ENCODE peak calls at places on chromosomes 1 and 21, in four cellular contexts. One of them, this sample, is unnamed.

GRCh38 chr1:45685308-45686080 is 839 bp downstream of the GPBP1L1 start:
- DNase-seq in Peyer's patch: no peak
- DNase-seq in psoas muscle: no peak
- DNase-seq in lower lobe of right lung: no peak
- DNase-seq in this sample: peak; percentile 11

GRCh38 chr21:16587141-16587570 is 857.4 kb downstream of the USP25 start:
- DNase-seq in Peyer's patch: peak; percentile 62
- DNase-seq in psoas muscle: peak; percentile 65
- DNase-seq in lower lobe of right lung: peak; percentile 46
- DNase-seq in this sample: no peak

GRCh38 chr1:34049477-34049876 is 115.6 kb downstream of the CSMD2 start:
- DNase-seq in psoas muscle: no peak
- DNase-seq in Peyer's patch: no peak
- DNase-seq in lower lobe of right lung: no peak
- DNase-seq in this sample: no peak

GRCh38 chr21:35395728-35396127 is 346.6 kb upstream of the RUNX1 start:
- DNase-seq in psoas muscle: no peak
- DNase-seq in lower lobe of right lung: no peak
- DNase-seq in Peyer's patch: no peak
- DNase-seq in this sample: no peak

GRCh38 chr1:148353461-148354283 is 129.4 kb downstream of the PPIAL4G start:
- DNase-seq in psoas muscle: no peak
- DNase-seq in Peyer's patch: no peak
- DNase-seq in lower lobe of right lung: no peak
- DNase-seq in this sample: peak; percentile 38

GRCh38 chr21:29258626-29259335 is 39.9 kb upstream of the BACH1 start:
- DNase-seq in lower lobe of right lung: no peak
- DNase-seq in Peyer's patch: no peak
- DNase-seq in psoas muscle: no peak
- DNase-seq in this sample: no peak

GRCh38 chr1:163747261-163747660 is 425.5 kb downstream of the NUF2 start:
- DNase-seq in psoas muscle: no peak
- DNase-seq in Peyer's patch: no peak
- DNase-seq in lower lobe of right lung: no peak
- DNase-seq in this sample: no peak

GRCh38 chr1:15158506-15159165 is 5.1 kb downstream of the TMEM51 start:
- DNase-seq in lower lobe of right lung: no peak
- DNase-seq in Peyer's patch: no peak
- DNase-seq in psoas muscle: no peak
- DNase-seq in this sample: no peak

GRCh38 chr1:7346600-7347570 is 424.2 kb upstream of the VAMP3 start:
- DNase-seq in Peyer's patch: peak; percentile 74
- DNase-seq in psoas muscle: no peak
- DNase-seq in lower lobe of right lung: no peak
- DNase-seq in this sample: no peak

GRCh38 chr21:42980959-42981523 is 6.7 kb downstream of the PKNOX1 start:
- DNase-seq in psoas muscle: no peak
- DNase-seq in lower lobe of right lung: no peak
- DNase-seq in Peyer's patch: no peak
- DNase-seq in this sample: no peak

GRCh38 chr21:36461277-36461917 is 18.5 kb downstream of the CLDN14 start:
- DNase-seq in lower lobe of right lung: no peak
- DNase-seq in Peyer's patch: no peak
- DNase-seq in psoas muscle: no peak
- DNase-seq in this sample: no peak

GRCh38 chr1:39542924-39543323 is 33.7 kb downstream of the PABPC4 start:
- DNase-seq in psoas muscle: no peak
- DNase-seq in Peyer's patch: peak; percentile 23
- DNase-seq in lower lobe of right lung: no peak
- DNase-seq in this sample: no peak

GRCh38 chr1:99673285-99673684 is 27.4 kb downstream of the PALMD start:
- DNase-seq in psoas muscle: no peak
- DNase-seq in Peyer's patch: no peak
- DNase-seq in lower lobe of right lung: no peak
- DNase-seq in this sample: no peak

GRCh38 chr1:87926131-87926828 is 597.6 kb downstream of the LMO4 start:
- DNase-seq in psoas muscle: no peak
- DNase-seq in lower lobe of right lung: no peak
- DNase-seq in Peyer's patch: peak; percentile 63
- DNase-seq in this sample: no peak

GRCh38 chr1:222266223-222267215 is 281.4 kb downstream of the HHIPL2 start:
- DNase-seq in lower lobe of right lung: no peak
- DNase-seq in Peyer's patch: no peak
- DNase-seq in psoas muscle: no peak
- DNase-seq in this sample: no peak

GRCh38 chr1:206794294-206794908 is 22.1 kb upstream of the IL10 start:
- DNase-seq in lower lobe of right lung: no peak
- DNase-seq in psoas muscle: no peak
- DNase-seq in Peyer's patch: no peak
- DNase-seq in this sample: no peak

GRCh38 chr1:97033949-97034348 is 312.4 kb downstream of the PTBP2 start:
- DNase-seq in lower lobe of right lung: no peak
- DNase-seq in psoas muscle: no peak
- DNase-seq in Peyer's patch: no peak
- DNase-seq in this sample: no peak

GRCh38 chr1:163509126-163509525 is 187.4 kb downstream of the NUF2 start:
- DNase-seq in Peyer's patch: no peak
- DNase-seq in lower lobe of right lung: no peak
- DNase-seq in psoas muscle: no peak
- DNase-seq in this sample: no peak

GRCh38 chr1:41699861-41700248 is 215.4 kb upstream of the EDN2 start:
- DNase-seq in lower lobe of right lung: no peak
- DNase-seq in Peyer's patch: no peak
- DNase-seq in psoas muscle: no peak
- DNase-seq in this sample: no peak

GRCh38 chr1:170545476-170545875 is 13.5 kb downstream of the GORAB start:
- DNase-seq in lower lobe of right lung: no peak
- DNase-seq in Peyer's patch: no peak
- DNase-seq in psoas muscle: no peak
- DNase-seq in this sample: no peak

GRCh38 chr1:170547255-170547654 is 15.3 kb downstream of the GORAB start:
- DNase-seq in psoas muscle: no peak
- DNase-seq in lower lobe of right lung: no peak
- DNase-seq in Peyer's patch: no peak
- DNase-seq in this sample: no peak

DNA sequence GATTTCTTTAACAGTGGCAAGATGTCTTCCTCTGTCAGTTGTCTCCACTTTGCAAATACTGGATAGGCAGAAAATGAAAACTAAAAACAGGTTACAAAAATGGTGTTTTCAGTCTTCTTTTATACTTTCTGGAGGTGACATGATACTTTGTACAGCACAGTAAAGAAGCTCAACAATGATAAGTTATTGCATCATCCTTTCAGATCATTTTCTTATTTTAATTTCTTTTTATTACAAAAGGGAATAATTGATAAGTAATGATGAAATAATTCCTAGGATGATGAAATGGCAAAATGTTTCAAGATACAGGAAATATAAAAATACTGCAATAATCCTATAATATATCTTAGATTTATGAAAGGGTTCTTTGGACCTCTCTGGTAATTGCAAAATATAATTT is 16.5 kb downstream of the GORAB start:
- DNase-seq in psoas muscle: no peak
- DNase-seq in lower lobe of right lung: no peak
- DNase-seq in Peyer's patch: no peak
- DNase-seq in this sample: no peak
- H3K36me3 ChIP-seq in psoas muscle: peaks cover 8% of the 10 kb centered on the region
- H3K36me3 ChIP-seq in lower lobe of right lung: peaks cover 98% of the 10 kb centered on the region
- H3K36me3 ChIP-seq in Peyer's patch: peaks cover 88% of the 10 kb centered on the region
- H3K36me3 ChIP-seq in this sample: peaks cover 9% of the 10 kb centered on the region

DNA sequence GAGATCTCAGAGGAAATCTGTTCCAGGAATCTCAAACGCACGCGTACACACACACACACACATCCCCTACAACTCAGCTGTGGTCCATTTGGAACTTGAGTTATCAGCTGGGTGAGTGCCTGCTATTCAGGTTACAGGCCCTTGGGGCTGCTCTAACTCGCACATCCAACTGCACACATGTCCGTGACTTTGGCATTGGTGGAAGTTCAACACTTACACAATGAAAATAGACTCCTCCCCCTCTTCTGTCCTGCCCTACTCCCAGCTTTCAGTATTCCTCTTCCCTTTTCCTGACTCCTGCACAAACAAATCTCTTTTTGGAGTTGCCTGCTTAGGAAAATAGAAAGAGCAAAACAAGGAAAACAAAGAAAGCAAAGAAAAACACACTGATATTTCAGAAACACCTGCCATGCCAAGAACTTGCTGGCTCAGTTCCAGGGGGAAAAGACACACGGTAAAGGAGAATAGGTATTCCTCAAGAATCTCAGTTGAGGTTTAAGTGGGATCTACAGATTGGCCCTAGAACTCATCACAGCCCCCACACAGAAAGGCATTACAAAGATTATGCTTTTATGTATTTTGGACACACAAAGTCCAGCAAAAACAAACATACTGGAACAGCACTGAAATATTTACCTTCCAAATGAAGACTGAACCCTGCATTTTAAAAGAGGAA is 140.8 kb downstream of the TGFBR3 start:
- DNase-seq in lower lobe of right lung: no peak
- DNase-seq in Peyer's patch: no peak
- DNase-seq in psoas muscle: peak; percentile 60
- DNase-seq in this sample: no peak
- TF ChIP-seq CTCF in lower lobe of right lung: peak; percentile 35
- TF ChIP-seq CTCF in Peyer's patch: no peak
- TF ChIP-seq CTCF in psoas muscle: peak; percentile 25
- TF ChIP-seq CTCF in this sample: no peak

GRCh38 chr1:230261918-230262650 is 164.0 kb downstream of the PGBD5 start:
- DNase-seq in lower lobe of right lung: no peak
- DNase-seq in Peyer's patch: no peak
- DNase-seq in psoas muscle: no peak
- DNase-seq in this sample: no peak
- H3K36me3 ChIP-seq in lower lobe of right lung: peaks cover 65% of the 10 kb centered on the region
- H3K36me3 ChIP-seq in Peyer's patch: peaks cover 49% of the 10 kb centered on the region
- H3K36me3 ChIP-seq in psoas muscle: peaks cover 4% of the 10 kb centered on the region
- H3K36me3 ChIP-seq in this sample: peaks cover 21% of the 10 kb centered on the region

GRCh38 chr1:234724517-234725176 is 114.7 kb upstream of the IRF2BP2 start:
- DNase-seq in psoas muscle: peak; percentile 62
- DNase-seq in lower lobe of right lung: peak; percentile 78
- DNase-seq in Peyer's patch: peak; percentile 78
- DNase-seq in this sample: peak; percentile 24

GRCh38 chr1:234728740-234729139 is 118.8 kb upstream of the IRF2BP2 start:
- DNase-seq in Peyer's patch: no peak
- DNase-seq in lower lobe of right lung: no peak
- DNase-seq in psoas muscle: no peak
- DNase-seq in this sample: no peak

GRCh38 chr1:234727018-234727757 is 117.2 kb upstream of the IRF2BP2 start:
- DNase-seq in lower lobe of right lung: no peak
- DNase-seq in Peyer's patch: no peak
- DNase-seq in psoas muscle: no peak
- DNase-seq in this sample: peak; percentile 39

GRCh38 chr1:234725177-234726132 is 115.5 kb upstream of the IRF2BP2 start:
- DNase-seq in Peyer's patch: peak; percentile 68
- DNase-seq in lower lobe of right lung: no peak
- DNase-seq in psoas muscle: no peak
- DNase-seq in this sample: no peak

GRCh38 chr1:234726359-234726836 is 116.4 kb upstream of the IRF2BP2 start:
- DNase-seq in lower lobe of right lung: no peak
- DNase-seq in psoas muscle: peak; percentile 41
- DNase-seq in Peyer's patch: no peak
- DNase-seq in this sample: no peak
- TF ChIP-seq CTCF in lower lobe of right lung: no peak
- TF ChIP-seq CTCF in psoas muscle: no peak
- TF ChIP-seq CTCF in Peyer's patch: no peak
- TF ChIP-seq CTCF in this sample: no peak

GRCh38 chr1:81867235-81867634 is 66.5 kb downstream of the ADGRL2 start:
- DNase-seq in psoas muscle: no peak
- DNase-seq in Peyer's patch: no peak
- DNase-seq in lower lobe of right lung: no peak
- DNase-seq in this sample: no peak
- H3K36me3 ChIP-seq in psoas muscle: no peaks in the 10 kb centered on the region
- H3K36me3 ChIP-seq in Peyer's patch: no peaks in the 10 kb centered on the region
- H3K36me3 ChIP-seq in lower lobe of right lung: no peaks in the 10 kb centered on the region
- H3K36me3 ChIP-seq in this sample: no peaks in the 10 kb centered on the region

GRCh38 chr1:154759793-154760192 is 110.3 kb downstream of the KCNN3 start:
- DNase-seq in lower lobe of right lung: no peak
- DNase-seq in Peyer's patch: no peak
- DNase-seq in psoas muscle: no peak
- DNase-seq in this sample: no peak
- TF ChIP-seq CTCF in lower lobe of right lung: no peak
- TF ChIP-seq CTCF in Peyer's patch: no peak
- TF ChIP-seq CTCF in psoas muscle: no peak
- TF ChIP-seq CTCF in this sample: no peak

GRCh38 chr1:44338136-44338535 is 16.9 kb downstream of the ERI3 start:
- DNase-seq in lower lobe of right lung: no peak
- DNase-seq in Peyer's patch: no peak
- DNase-seq in psoas muscle: no peak
- DNase-seq in this sample: no peak
- H3K36me3 ChIP-seq in lower lobe of right lung: peaks cover 58% of the 10 kb centered on the region
- H3K36me3 ChIP-seq in Peyer's patch: peaks cover 27% of the 10 kb centered on the region
- H3K36me3 ChIP-seq in psoas muscle: peaks cover 11% of the 10 kb centered on the region
- H3K36me3 ChIP-seq in this sample: peaks cover 10% of the 10 kb centered on the region

GRCh38 chr1:116152950-116153691 is 41.9 kb downstream of the MAB21L3 start:
- DNase-seq in psoas muscle: no peak
- DNase-seq in Peyer's patch: peak; percentile 60
- DNase-seq in lower lobe of right lung: no peak
- DNase-seq in this sample: no peak

GRCh38 chr1:116153692-116154031 is 42.5 kb downstream of the MAB21L3 start:
- DNase-seq in lower lobe of right lung: no peak
- DNase-seq in psoas muscle: no peak
- DNase-seq in Peyer's patch: no peak
- DNase-seq in this sample: no peak

GRCh38 chr1:116152577-116152943 is 41.4 kb downstream of the MAB21L3 start:
- DNase-seq in psoas muscle: no peak
- DNase-seq in lower lobe of right lung: no peak
- DNase-seq in Peyer's patch: no peak
- DNase-seq in this sample: no peak

GRCh38 chr1:116150368-116150767 is 39.2 kb downstream of the MAB21L3 start:
- DNase-seq in lower lobe of right lung: no peak
- DNase-seq in Peyer's patch: no peak
- DNase-seq in psoas muscle: no peak
- DNase-seq in this sample: no peak

GRCh38 chr1:116151739-116152576 is 40.8 kb downstream of the MAB21L3 start:
- DNase-seq in Peyer's patch: peak; percentile 87
- DNase-seq in psoas muscle: peak; percentile 81
- DNase-seq in lower lobe of right lung: peak; percentile 80
- DNase-seq in this sample: peak; percentile 84
- TF ChIP-seq CTCF in Peyer's patch: peak; percentile 97
- TF ChIP-seq CTCF in psoas muscle: peak; percentile 96
- TF ChIP-seq CTCF in lower lobe of right lung: peak; percentile 95
- TF ChIP-seq CTCF in this sample: peak; percentile 58

DNA sequence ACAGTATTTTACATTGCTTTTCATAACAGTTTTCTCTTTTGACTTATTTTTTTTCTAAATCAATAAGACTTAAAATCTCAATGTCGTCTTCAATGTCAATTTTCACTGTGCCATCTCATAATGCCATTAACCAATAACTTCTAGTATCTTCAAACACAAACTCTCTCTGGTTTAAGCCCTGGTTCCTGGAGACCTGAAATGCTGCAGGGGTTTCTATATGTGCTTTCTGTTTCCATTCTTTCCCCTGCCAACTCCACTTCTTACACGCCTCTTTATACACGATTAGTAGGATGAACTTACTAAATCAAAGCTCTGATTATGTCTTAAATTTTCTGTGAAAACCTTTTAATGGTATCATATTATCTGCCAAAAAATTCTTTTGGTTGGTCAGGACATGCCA is 191.4 kb downstream of the AMY1C start:
- DNase-seq in lower lobe of right lung: no peak
- DNase-seq in psoas muscle: no peak
- DNase-seq in Peyer's patch: no peak
- DNase-seq in this sample: no peak
- H3K36me3 ChIP-seq in lower lobe of right lung: no peaks in the 10 kb centered on the region
- H3K36me3 ChIP-seq in psoas muscle: no peaks in the 10 kb centered on the region
- H3K36me3 ChIP-seq in Peyer's patch: no peaks in the 10 kb centered on the region
- H3K36me3 ChIP-seq in this sample: no peaks in the 10 kb centered on the region